ENCODE peak calls at places on chromosomes 12 and 14, in six cellular contexts. One of them, this sample, is unnamed.

GRCh38 chr12:53098354-53098981 is 1.0 kb downstream of the IGFBP6 start:
- DNase-seq in Peyer's patch: no peak
- DNase-seq in glutamatergic neuron: no peak
- DNase-seq in astrocyte: peak; percentile 71
- DNase-seq in upper lobe of right lung: no peak
- DNase-seq in AG10803: peak; percentile 72
- DNase-seq in this sample: no peak

GRCh38 chr14:91410781-91411536 is 6.7 kb downstream of the CCDC88C start:
- DNase-seq in Peyer's patch: no peak
- DNase-seq in glutamatergic neuron: no peak
- DNase-seq in astrocyte: no peak
- DNase-seq in upper lobe of right lung: no peak
- DNase-seq in AG10803: no peak
- DNase-seq in this sample: no peak

GRCh38 chr12:27951898-27952297 is 20.6 kb downstream of the PTHLH start:
- DNase-seq in Peyer's patch: no peak
- DNase-seq in glutamatergic neuron: no peak
- DNase-seq in astrocyte: no peak
- DNase-seq in upper lobe of right lung: no peak
- DNase-seq in AG10803: no peak
- DNase-seq in this sample: no peak

GRCh38 chr12:119673634-119674033 is 5.7 kb downstream of the PRKAB1 start:
- DNase-seq in Peyer's patch: no peak
- DNase-seq in glutamatergic neuron: no peak
- DNase-seq in astrocyte: no peak
- DNase-seq in upper lobe of right lung: no peak
- DNase-seq in AG10803: no peak
- DNase-seq in this sample: no peak

GRCh38 chr14:75003250-75004027 is 718 bp downstream of the EIF2B2 start:
- DNase-seq in Peyer's patch: peak; percentile 54
- DNase-seq in glutamatergic neuron: no peak
- DNase-seq in astrocyte: no peak
- DNase-seq in upper lobe of right lung: no peak
- DNase-seq in AG10803: no peak
- DNase-seq in this sample: no peak

GRCh38 chr14:43803076-43803689 is 703.9 kb downstream of the FSCB start:
- DNase-seq in Peyer's patch: no peak
- DNase-seq in glutamatergic neuron: no peak
- DNase-seq in astrocyte: no peak
- DNase-seq in upper lobe of right lung: no peak
- DNase-seq in AG10803: no peak
- DNase-seq in this sample: no peak

GRCh38 chr14:85813040-85813439 is 283.1 kb downstream of the FLRT2 start:
- DNase-seq in Peyer's patch: no peak
- DNase-seq in glutamatergic neuron: no peak
- DNase-seq in astrocyte: no peak
- DNase-seq in upper lobe of right lung: no peak
- DNase-seq in AG10803: no peak
- DNase-seq in this sample: no peak

GRCh38 chr12:27498159-27498558 is 25.8 kb upstream of the PPFIBP1 start:
- DNase-seq in Peyer's patch: no peak
- DNase-seq in glutamatergic neuron: no peak
- DNase-seq in astrocyte: no peak
- DNase-seq in upper lobe of right lung: no peak
- DNase-seq in AG10803: no peak
- DNase-seq in this sample: no peak

GRCh38 chr14:37340353-37340752 is 142.6 kb downstream of the MIPOL1 start:
- DNase-seq in Peyer's patch: no peak
- DNase-seq in glutamatergic neuron: no peak
- DNase-seq in astrocyte: no peak
- DNase-seq in upper lobe of right lung: no peak
- DNase-seq in AG10803: no peak
- DNase-seq in this sample: no peak

GRCh38 chr14:23984891-23985607 is 3.7 kb upstream of the DHRS4L2 start:
- DNase-seq in Peyer's patch: no peak
- DNase-seq in glutamatergic neuron: no peak
- DNase-seq in astrocyte: peak; percentile 81
- DNase-seq in upper lobe of right lung: no peak
- DNase-seq in AG10803: peak; percentile 99
- DNase-seq in this sample: no peak

GRCh38 chr12:92144631-92145480 is 790 bp downstream of the BTG1 start:
- DNase-seq in Peyer's patch: peak; percentile 79
- DNase-seq in glutamatergic neuron: peak; percentile 44
- DNase-seq in astrocyte: peak; percentile 63
- DNase-seq in upper lobe of right lung: peak; percentile 83
- DNase-seq in AG10803: peak; percentile 55
- DNase-seq in this sample: peak; percentile 42

GRCh38 chr14:75459099-75459741 is 31.4 kb downstream of the JDP2 start:
- DNase-seq in Peyer's patch: peak; percentile 70
- DNase-seq in glutamatergic neuron: no peak
- DNase-seq in astrocyte: no peak
- DNase-seq in upper lobe of right lung: no peak
- DNase-seq in AG10803: no peak
- DNase-seq in this sample: no peak

GRCh38 chr12:100529951-100530350 is 43.5 kb upstream of the GAS2L3 start:
- DNase-seq in Peyer's patch: no peak
- DNase-seq in glutamatergic neuron: no peak
- DNase-seq in astrocyte: no peak
- DNase-seq in upper lobe of right lung: no peak
- DNase-seq in AG10803: no peak
- DNase-seq in this sample: no peak

GRCh38 chr14:90109858-90110257 is 48.1 kb downstream of the KCNK13 start:
- DNase-seq in Peyer's patch: no peak
- DNase-seq in glutamatergic neuron: peak; percentile 18
- DNase-seq in astrocyte: no peak
- DNase-seq in upper lobe of right lung: no peak
- DNase-seq in AG10803: no peak
- DNase-seq in this sample: no peak

GRCh38 chr12:47744005-47744651 is 14.6 kb downstream of the RAPGEF3 start:
- DNase-seq in Peyer's patch: peak; percentile 78
- DNase-seq in glutamatergic neuron: no peak
- DNase-seq in astrocyte: no peak
- DNase-seq in upper lobe of right lung: peak; percentile 81
- DNase-seq in AG10803: no peak
- DNase-seq in this sample: no peak

GRCh38 chr12:43776498-43776897 is 17.7 kb downstream of the IRAK4 start:
- DNase-seq in Peyer's patch: no peak
- DNase-seq in glutamatergic neuron: no peak
- DNase-seq in astrocyte: no peak
- DNase-seq in upper lobe of right lung: no peak
- DNase-seq in AG10803: peak; percentile 26
- DNase-seq in this sample: no peak

GRCh38 chr12:67415473-67415872 is 146.3 kb downstream of the CAND1 start:
- DNase-seq in Peyer's patch: no peak
- DNase-seq in glutamatergic neuron: no peak
- DNase-seq in astrocyte: peak; percentile 27
- DNase-seq in upper lobe of right lung: no peak
- DNase-seq in AG10803: peak; percentile 65
- DNase-seq in this sample: no peak

GRCh38 chr12:124217508-124217981 is 77.3 kb upstream of the RFLNA start:
- DNase-seq in Peyer's patch: no peak
- DNase-seq in glutamatergic neuron: no peak
- DNase-seq in astrocyte: peak; percentile 32
- DNase-seq in upper lobe of right lung: no peak
- DNase-seq in AG10803: no peak
- DNase-seq in this sample: no peak

GRCh38 chr14:82546401-82546800 is 1012.7 kb upstream of the SEL1L start:
- DNase-seq in Peyer's patch: no peak
- DNase-seq in glutamatergic neuron: no peak
- DNase-seq in astrocyte: no peak
- DNase-seq in upper lobe of right lung: no peak
- DNase-seq in AG10803: no peak
- DNase-seq in this sample: no peak

GRCh38 chr12:51246254-51246853 is 7.7 kb downstream of the DAZAP2 start:
- DNase-seq in Peyer's patch: no peak
- DNase-seq in glutamatergic neuron: no peak
- DNase-seq in astrocyte: peak; percentile 53
- DNase-seq in upper lobe of right lung: no peak
- DNase-seq in AG10803: peak; percentile 60
- DNase-seq in this sample: no peak

GRCh38 chr12:79885956-79886490 is 48.9 kb downstream of the PPP1R12A start:
- DNase-seq in Peyer's patch: no peak
- DNase-seq in glutamatergic neuron: no peak
- DNase-seq in astrocyte: no peak
- DNase-seq in upper lobe of right lung: no peak
- DNase-seq in AG10803: no peak
- DNase-seq in this sample: no peak

GRCh38 chr12:121805171-121805687 is 1.4 kb downstream of the SETD1B start:
- DNase-seq in Peyer's patch: peak; percentile 58
- DNase-seq in glutamatergic neuron: no peak
- DNase-seq in astrocyte: no peak
- DNase-seq in upper lobe of right lung: no peak
- DNase-seq in AG10803: no peak
- DNase-seq in this sample: no peak

GRCh38 chr12:8987163-8987562 is 2.2 kb upstream of the KLRG1 start:
- DNase-seq in Peyer's patch: no peak
- DNase-seq in glutamatergic neuron: no peak
- DNase-seq in astrocyte: no peak
- DNase-seq in upper lobe of right lung: no peak
- DNase-seq in AG10803: no peak
- DNase-seq in this sample: no peak

GRCh38 chr12:116665666-116666304 is 72.1 kb downstream of the SPRING1 start:
- DNase-seq in Peyer's patch: no peak
- DNase-seq in glutamatergic neuron: no peak
- DNase-seq in astrocyte: no peak
- DNase-seq in upper lobe of right lung: no peak
- DNase-seq in AG10803: no peak
- DNase-seq in this sample: no peak

GRCh38 chr12:58148405-58148804 is 207.0 kb downstream of the ATP23 start:
- DNase-seq in Peyer's patch: no peak
- DNase-seq in glutamatergic neuron: no peak
- DNase-seq in astrocyte: peak; percentile 90
- DNase-seq in upper lobe of right lung: no peak
- DNase-seq in AG10803: peak; percentile 52
- DNase-seq in this sample: no peak

GRCh38 chr14:63993992-63994391 is 141.2 kb downstream of the SYNE2 start:
- DNase-seq in Peyer's patch: no peak
- DNase-seq in glutamatergic neuron: no peak
- DNase-seq in astrocyte: no peak
- DNase-seq in upper lobe of right lung: no peak
- DNase-seq in AG10803: no peak
- DNase-seq in this sample: no peak

GRCh38 chr12:13864081-13864673 is 117.2 kb downstream of the GRIN2B start:
- DNase-seq in Peyer's patch: peak; percentile 86
- DNase-seq in glutamatergic neuron: peak; percentile 83
- DNase-seq in astrocyte: peak; percentile 16
- DNase-seq in upper lobe of right lung: peak; percentile 86
- DNase-seq in AG10803: peak; percentile 73
- DNase-seq in this sample: peak; percentile 75
- TF ChIP-seq CTCF in Peyer's patch: peak; percentile 41
- TF ChIP-seq CTCF in glutamatergic neuron: peak; percentile 87
- TF ChIP-seq CTCF in astrocyte: peak; percentile 92
- TF ChIP-seq CTCF in upper lobe of right lung: peak; percentile 89
- TF ChIP-seq CTCF in AG10803: peak; percentile 98
- TF ChIP-seq CTCF in this sample: peak; percentile 100

GRCh38 chr12:104359216-104359615 is 55.7 kb downstream of the EID3 start:
- DNase-seq in Peyer's patch: no peak
- DNase-seq in glutamatergic neuron: no peak
- DNase-seq in astrocyte: no peak
- DNase-seq in upper lobe of right lung: no peak
- DNase-seq in AG10803: no peak
- DNase-seq in this sample: no peak
- TF ChIP-seq CTCF in Peyer's patch: no peak
- TF ChIP-seq CTCF in glutamatergic neuron: no peak
- TF ChIP-seq CTCF in astrocyte: no peak
- TF ChIP-seq CTCF in upper lobe of right lung: no peak
- TF ChIP-seq CTCF in AG10803: no peak
- TF ChIP-seq CTCF in this sample: no peak

GRCh38 chr14:70726651-70727375 is 82.5 kb downstream of the MAP3K9 start:
- DNase-seq in Peyer's patch: no peak
- DNase-seq in glutamatergic neuron: no peak
- DNase-seq in astrocyte: no peak
- DNase-seq in upper lobe of right lung: no peak
- DNase-seq in AG10803: no peak
- DNase-seq in this sample: no peak

GRCh38 chr14:70724944-70725343 is 83.2 kb downstream of the TTC9 start:
- DNase-seq in Peyer's patch: no peak
- DNase-seq in glutamatergic neuron: no peak
- DNase-seq in astrocyte: no peak
- DNase-seq in upper lobe of right lung: no peak
- DNase-seq in AG10803: no peak
- DNase-seq in this sample: no peak

GRCh38 chr14:70721542-70721941 is 79.8 kb downstream of the TTC9 start:
- DNase-seq in Peyer's patch: no peak
- DNase-seq in glutamatergic neuron: no peak
- DNase-seq in astrocyte: peak; percentile 22
- DNase-seq in upper lobe of right lung: no peak
- DNase-seq in AG10803: peak; percentile 7
- DNase-seq in this sample: no peak

GRCh38 chr14:70722418-70722817 is 80.7 kb downstream of the TTC9 start:
- DNase-seq in Peyer's patch: no peak
- DNase-seq in glutamatergic neuron: no peak
- DNase-seq in astrocyte: no peak
- DNase-seq in upper lobe of right lung: no peak
- DNase-seq in AG10803: no peak
- DNase-seq in this sample: no peak

DNA sequence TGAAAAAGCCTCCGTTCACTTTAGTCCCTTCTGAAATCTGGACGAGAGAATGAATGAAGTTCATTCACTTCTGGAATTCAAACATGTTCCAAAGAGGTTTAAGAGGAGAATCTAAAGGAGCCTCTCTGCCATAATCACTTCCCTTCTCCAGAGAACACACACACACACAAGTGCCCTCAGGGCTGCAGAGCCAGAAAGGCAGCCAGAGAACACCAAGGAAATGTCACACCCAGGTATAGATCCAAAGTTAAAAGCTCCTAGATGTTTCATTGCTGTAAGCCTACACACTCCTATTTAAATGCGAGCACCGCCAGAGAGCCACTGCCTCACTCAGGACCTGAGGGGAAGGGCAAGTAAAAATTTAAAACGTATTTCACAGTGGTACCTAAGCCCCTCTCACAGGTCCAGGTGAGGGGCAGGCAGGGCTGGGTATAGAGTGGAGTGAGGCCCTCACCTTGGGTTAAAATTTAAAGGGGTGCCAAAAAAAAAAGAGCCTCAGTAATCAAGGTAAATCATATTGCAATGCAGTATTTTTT is 82.4 kb downstream of the TTC9 start:
- DNase-seq in Peyer's patch: no peak
- DNase-seq in glutamatergic neuron: no peak
- DNase-seq in astrocyte: no peak
- DNase-seq in upper lobe of right lung: no peak
- DNase-seq in AG10803: no peak
- DNase-seq in this sample: no peak
- TF ChIP-seq CTCF in Peyer's patch: no peak
- TF ChIP-seq CTCF in glutamatergic neuron: no peak
- TF ChIP-seq CTCF in astrocyte: no peak
- TF ChIP-seq CTCF in upper lobe of right lung: no peak
- TF ChIP-seq CTCF in AG10803: no peak
- TF ChIP-seq CTCF in this sample: no peak

DNA sequence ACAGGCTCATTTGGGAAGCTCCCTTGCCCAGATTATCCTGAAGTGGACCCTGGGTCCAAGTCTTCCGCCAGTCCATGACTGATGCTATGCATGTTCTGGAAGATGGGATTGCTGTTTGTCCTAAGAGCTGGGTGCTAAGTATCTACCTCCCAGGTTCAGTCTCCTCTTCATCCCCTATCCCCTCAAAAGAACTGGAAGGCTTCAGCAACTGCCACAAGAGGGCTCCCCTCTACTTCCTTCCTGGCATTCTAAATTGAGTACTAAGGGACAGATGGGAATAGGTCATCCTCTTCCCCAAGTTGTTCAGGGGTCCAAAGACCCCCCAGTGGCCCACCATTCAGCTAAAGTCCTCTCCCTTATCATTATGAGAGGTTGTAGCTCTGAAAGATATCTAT is 9.0 kb upstream of the FKBP11 start:
- DNase-seq in Peyer's patch: no peak
- DNase-seq in glutamatergic neuron: no peak
- DNase-seq in astrocyte: no peak
- DNase-seq in upper lobe of right lung: no peak
- DNase-seq in AG10803: no peak
- DNase-seq in this sample: no peak
- TF ChIP-seq CTCF in Peyer's patch: no peak
- TF ChIP-seq CTCF in glutamatergic neuron: no peak
- TF ChIP-seq CTCF in astrocyte: peak; percentile 15
- TF ChIP-seq CTCF in upper lobe of right lung: peak; percentile 13
- TF ChIP-seq CTCF in AG10803: peak; percentile 24
- TF ChIP-seq CTCF in this sample: peak; percentile 36